ENCODE peak calls at places on chromosome 18, in four cellular contexts. N, Y, S and V are unnamed samples.

GRCh38 chr18:6009751-6010150 is 114.4 kb upstream of the TMEM200C start:
- DNase-seq in N (no peak), Y (no peak), S (no peak), V (no peak)

GRCh38 chr18:59381949-59382348 is 22.9 kb upstream of the LMAN1 start:
- DNase-seq in N (no peak), Y (no peak), S (no peak), V (no peak)

GRCh38 chr18:36895606-36896005 is 66.7 kb downstream of the KIAA1328 start:
- DNase-seq in N (no peak), Y (no peak), S (no peak), V (no peak)

GRCh38 chr18:46338213-46338612 is 234.0 kb downstream of the HAUS1 start:
- DNase-seq in N (no peak), Y (no peak), S (no peak), V (peak)

GRCh38 chr18:848062-848795 is 36.2 kb upstream of the YES1 start:
- DNase-seq in N (no peak), Y (no peak), S (no peak), V (no peak)

GRCh38 chr18:79598046-79598884 is 81.3 kb upstream of the CTDP1 start:
- DNase-seq in N (no peak), Y (no peak), S (no peak), V (peak)

GRCh38 chr18:56321470-56321869 is 316.9 kb downstream of the TXNL1 start:
- DNase-seq in N (no peak), Y (no peak), S (no peak), V (no peak)

GRCh38 chr18:80253871-80254492 is 6.7 kb upstream of the PARD6G start:
- DNase-seq in N (no peak), Y (peak), S (no peak), V (peak)

GRCh38 chr18:9961031-9961430 is 47.2 kb downstream of the VAPA start:
- DNase-seq in N (no peak), Y (no peak), S (no peak), V (no peak)

GRCh38 chr18:3623769-3624545 is 174.0 kb downstream of the TGIF1 start:
- DNase-seq in N (no peak), Y (no peak), S (no peak), V (peak)

GRCh38 chr18:49841236-49842217 is 28.2 kb upstream of the ACAA2 start:
- DNase-seq in N (no peak), Y (no peak), S (no peak), V (no peak)

GRCh38 chr18:43115076-43116035 is at the start of gene RIT2:
- DNase-seq in N (no peak), Y (no peak), S (no peak), V (no peak)

GRCh38 chr18:63774511-63774910 is 707 bp upstream of the SERPINB7 start:
- DNase-seq in N (no peak), Y (no peak), S (no peak), V (no peak)

GRCh38 chr18:70279470-70279869 is 9.4 kb upstream of the SOCS6 start:
- DNase-seq in N (no peak), Y (no peak), S (no peak), V (no peak)

GRCh38 chr18:24600076-24600654 is 139.7 kb downstream of the HRH4 start:
- DNase-seq in N (no peak), Y (no peak), S (no peak), V (no peak)

GRCh38 chr18:21809725-21810124 is 69.1 kb downstream of the MIB1 start:
- DNase-seq in N (no peak), Y (no peak), S (no peak), V (no peak)

GRCh38 chr18:24514439-24514838 is 54.0 kb downstream of the HRH4 start:
- DNase-seq in N (no peak), Y (peak), S (no peak), V (no peak)

GRCh38 chr18:75287006-75287405 is 76.4 kb downstream of the TSHZ1 start:
- DNase-seq in N (no peak), Y (no peak), S (no peak), V (no peak)

GRCh38 chr18:363327-364115 is 95.7 kb upstream of the THOC1 start:
- DNase-seq in N (no peak), Y (no peak), S (no peak), V (no peak)

GRCh38 chr18:46166261-46166970 is 62.2 kb downstream of the HAUS1 start:
- DNase-seq in N (no peak), Y (no peak), S (no peak), V (no peak)

GRCh38 chr18:77572537-77572936 is 322.9 kb downstream of the GALR1 start:
- DNase-seq in N (no peak), Y (no peak), S (no peak), V (no peak)

GRCh38 chr18:63511285-63511684 is 30.9 kb upstream of the SERPINB12 start:
- DNase-seq in N (no peak), Y (no peak), S (no peak), V (no peak)

GRCh38 chr18:50981381-50981780 is 13.5 kb downstream of the ELAC1 start:
- DNase-seq in N (no peak), Y (no peak), S (no peak), V (no peak)